ENCODE peak calls at places on chromosomes 5 and 9, in five cellular contexts. Z, V, H, W and U are unnamed samples. For H3K4me1, the result is how much of the 10 kb centered on the place peaks cover.

GRCh38 chr5:139385061-139385889 is 2.2 kb upstream of the SLC23A1 start:
- DNase-seq in W (no peak), H (no peak), Z (no peak), V (no peak), U (no peak)

GRCh38 chr5:103393131-103393754 is 134.7 kb downstream of the MACIR start:
- DNase-seq in W (no peak), Z (no peak), V (peak), H (peak), U (no peak)

GRCh38 chr5:72587909-72588308 is 80.7 kb upstream of the ZNF366 start:
- DNase-seq in Z (no peak), W (no peak), H (no peak), V (no peak), U (no peak)

GRCh38 chr5:170429014-170429413 is 39.8 kb upstream of the KCNMB1 start:
- DNase-seq in H (no peak), Z (no peak), V (no peak), W (no peak), U (no peak)

GRCh38 chr5:98292496-98292895 is 481.0 kb upstream of the RGMB start:
- DNase-seq in W (no peak), H (no peak), Z (no peak), V (no peak), U (no peak)

GRCh38 chr9:32399110-32399815 is 14.8 kb downstream of the ACO1 start:
- DNase-seq in W (no peak), Z (no peak), V (no peak), H (no peak), U (no peak)

GRCh38 chr5:16656561-16657191 is 39.9 kb upstream of the RETREG1 start:
- DNase-seq in H (no peak), V (no peak), Z (no peak), W (no peak), U (no peak)

GRCh38 chr5:115402822-115403577 is 106.5 kb upstream of the CCDC112 start:
- DNase-seq in Z (no peak), W (no peak), V (no peak), H (no peak), U (no peak)

GRCh38 chr9:126631254-126631653 is 17.5 kb downstream of the LMX1B start:
- DNase-seq in V (no peak), H (no peak), W (no peak), Z (no peak), U (no peak)

GRCh38 chr9:16417101-16417500 is 453.4 kb downstream of the BNC2 start:
- DNase-seq in Z (no peak), W (no peak), V (no peak), H (no peak), U (no peak)

GRCh38 chr9:100652850-100653249 is 75.0 kb downstream of the CAVIN4 start:
- DNase-seq in Z (no peak), W (no peak), V (no peak), H (no peak), U (no peak)

GRCh38 chr5:40486437-40487270 is 193.1 kb upstream of the PTGER4 start:
- DNase-seq in W (peak), Z (no peak), H (no peak), V (peak), U (no peak)

GRCh38 chr9:92725266-92725545 is 39.4 kb downstream of the BICD2 start:
- DNase-seq in Z (no peak), W (peak), H (no peak), V (no peak), U (no peak)

GRCh38 chr5:150140830-150141229 is 14.8 kb downstream of the PDGFRB start:
- DNase-seq in W (no peak), Z (peak), V (no peak), H (no peak), U (peak)

GRCh38 chr5:115329475-115329874 is 33.0 kb upstream of the CCDC112 start:
- DNase-seq in Z (no peak), W (no peak), H (no peak), V (no peak), U (no peak)

GRCh38 chr9:119322137-119322695 is 47.0 kb downstream of the BRINP1 start:
- DNase-seq in V (peak), W (no peak), Z (peak), H (peak), U (peak)

GRCh38 chr5:84213212-84213611 is 171.5 kb downstream of the EDIL3 start:
- DNase-seq in W (no peak), H (no peak), V (no peak), Z (no peak), U (no peak)

GRCh38 chr9:112764344-112764743 is 13.8 kb downstream of the SNX30 start:
- DNase-seq in V (no peak), Z (no peak), W (no peak), H (no peak), U (no peak)

GRCh38 chr5:41754857-41755256 is 115.4 kb downstream of the OXCT1 start:
- DNase-seq in H (no peak), Z (no peak), W (no peak), V (no peak), U (no peak)

GRCh38 chr9:109990541-109990940 is 210.5 kb downstream of the PALM2AKAP2 start:
- DNase-seq in W (no peak), H (no peak), V (no peak), Z (no peak), U (no peak)

GRCh38 chr5:112125910-112126309 is 293.2 kb downstream of the EPB41L4A start:
- DNase-seq in W (no peak), H (no peak), Z (no peak), V (no peak), U (no peak)

GRCh38 chr5:68217476-68217984 is 2.0 kb downstream of the PIK3R1 start:
- DNase-seq in V (no peak), Z (no peak), W (no peak), H (no peak), U (no peak)

GRCh38 chr9:98225015-98225442 is 30.4 kb downstream of the TBC1D2 start:
- DNase-seq in H (no peak), V (no peak), W (no peak), Z (no peak), U (no peak)

GRCh38 chr9:130659699-130660248 is 4.6 kb upstream of the PRDM12 start:
- DNase-seq in H (no peak), Z (no peak), V (no peak), W (no peak), U (no peak)

GRCh38 chr5:113081091-113081490 is 104.5 kb downstream of the DCP2 start:
- DNase-seq in V (no peak), Z (no peak), H (peak), W (no peak), U (no peak)

GRCh38 chr9:129141066-129142041 is 30.1 kb downstream of the PTPA start:
- DNase-seq in W (no peak), Z (peak), V (peak), H (no peak), U (peak)

GRCh38 chr5:122608222-122608621 is 166.7 kb upstream of the SNX2 start:
- DNase-seq in V (no peak), W (no peak), Z (no peak), H (no peak), U (no peak)

GRCh38 chr5:180784497-180785097 is 18.0 kb downstream of the MGAT1 start:
- DNase-seq in Z (peak), V (peak), H (peak), W (peak), U (peak)

GRCh38 chr5:78776637-78777036 is 128.1 kb upstream of the LHFPL2 start:
- DNase-seq in H (no peak), Z (no peak), V (no peak), W (no peak), U (no peak)

GRCh38 chr9:122159026-122159924 is at the start of the genes MORN5 and NDUFA8:
- DNase-seq in W (peak), V (peak), H (peak), Z (peak), U (peak)

GRCh38 chr5:1008451-1009358 is at the start of gene NKD2:
- DNase-seq in W (peak), V (peak), Z (peak), H (peak), U (peak)

GRCh38 chr5:74446673-74447337 is 193.7 kb downstream of the ENC1 start:
- DNase-seq in V (no peak), W (no peak), Z (peak), H (no peak), U (peak)

GRCh38 chr5:54537720-54538119 is 20.2 kb downstream of the SNX18 start:
- DNase-seq in W (no peak), H (no peak), V (no peak), Z (no peak), U (no peak)
- H3K4me1 ChIP-seq in W (under half), H (under half), V (half or more), Z (half or more), U (under half)

GRCh38 chr5:15012061-15012460 is 140.5 kb upstream of the ANKH start:
- DNase-seq in Z (no peak), V (no peak), H (no peak), W (no peak), U (no peak)
- H3K4me1 ChIP-seq in Z (under half), V (under half), H (under half), W (under half), U (under half)

DNA sequence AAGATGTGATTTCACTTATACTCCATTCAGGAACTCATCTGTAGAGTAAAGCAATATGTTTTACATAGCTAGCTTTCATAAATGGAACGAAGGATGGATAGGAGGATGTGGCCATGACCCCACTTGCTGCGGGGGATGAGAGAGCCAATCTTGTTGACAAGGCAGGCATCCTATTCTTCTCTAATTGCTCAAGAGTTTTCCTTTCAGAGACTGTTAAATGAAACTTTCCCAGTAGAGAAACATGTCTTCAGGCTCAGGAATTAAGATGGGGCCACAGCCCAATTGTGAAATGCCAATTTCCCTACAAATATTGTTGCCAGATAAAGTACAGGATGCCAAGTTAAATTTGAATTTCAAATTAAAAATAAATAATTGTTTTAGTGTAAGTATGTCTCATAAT is 196.2 kb upstream of the TUT7 start:
- DNase-seq in V (no peak), W (no peak), H (no peak), Z (no peak), U (no peak)
- H3K4me1 ChIP-seq in V (under half), W (under half), H (under half), Z (under half), U (under half)

GRCh38 chr5:154368041-154368800 is 77.6 kb upstream of the SAP30L start:
- DNase-seq in H (peak), W (no peak), Z (no peak), V (peak), U (peak)
- H3K4me1 ChIP-seq in H (under half), W (under half), Z (half or more), V (under half), U (under half)